ENCODE peak calls at places on chromosomes 1 and 21, in six cellular contexts. One of them, this sample, is unnamed.

GRCh38 chr21:29513535-29513934 is 214.8 kb downstream of the BACH1 start:
- DNase-seq in kidney: no peak
- DNase-seq in AG09319: no peak
- DNase-seq in keratinocyte: no peak
- DNase-seq in osteoblast: no peak
- DNase-seq in left ventricle myocardium inferior: no peak
- DNase-seq in this sample: no peak

GRCh38 chr1:10762875-10763274 is 33.6 kb downstream of the CASZ1 start:
- DNase-seq in osteoblast: no peak
- DNase-seq in keratinocyte: no peak
- DNase-seq in left ventricle myocardium inferior: no peak
- DNase-seq in AG09319: no peak
- DNase-seq in kidney: no peak
- DNase-seq in this sample: no peak

GRCh38 chr1:225156254-225156653 is 226.8 kb downstream of the DNAH14 start:
- DNase-seq in keratinocyte: no peak
- DNase-seq in AG09319: no peak
- DNase-seq in kidney: no peak
- DNase-seq in osteoblast: peak
- DNase-seq in left ventricle myocardium inferior: no peak
- DNase-seq in this sample: no peak

GRCh38 chr1:173202430-173203145 is 4.5 kb downstream of the TNFSF4 start:
- DNase-seq in AG09319: peak
- DNase-seq in left ventricle myocardium inferior: no peak
- DNase-seq in keratinocyte: no peak
- DNase-seq in osteoblast: no peak
- DNase-seq in kidney: no peak
- DNase-seq in this sample: no peak

GRCh38 chr1:147201276-147201675 is 23.9 kb downstream of the FMO5 start:
- DNase-seq in kidney: no peak
- DNase-seq in left ventricle myocardium inferior: no peak
- DNase-seq in keratinocyte: no peak
- DNase-seq in AG09319: no peak
- DNase-seq in osteoblast: no peak
- DNase-seq in this sample: no peak

GRCh38 chr1:86421601-86422280 is 2.2 kb upstream of the CLCA2 start:
- DNase-seq in osteoblast: no peak
- DNase-seq in kidney: no peak
- DNase-seq in AG09319: no peak
- DNase-seq in keratinocyte: no peak
- DNase-seq in left ventricle myocardium inferior: no peak
- DNase-seq in this sample: no peak

GRCh38 chr21:44471996-44472395 is 16.7 kb downstream of the LRRC3 start:
- DNase-seq in left ventricle myocardium inferior: no peak
- DNase-seq in keratinocyte: no peak
- DNase-seq in osteoblast: no peak
- DNase-seq in AG09319: no peak
- DNase-seq in kidney: no peak
- DNase-seq in this sample: no peak

GRCh38 chr1:23084880-23085279 is 65.6 kb downstream of the KDM1A start:
- DNase-seq in AG09319: no peak
- DNase-seq in keratinocyte: no peak
- DNase-seq in kidney: no peak
- DNase-seq in osteoblast: peak
- DNase-seq in left ventricle myocardium inferior: no peak
- DNase-seq in this sample: no peak

GRCh38 chr1:214638474-214638807 is 35.4 kb downstream of the CENPF start:
- DNase-seq in kidney: no peak
- DNase-seq in left ventricle myocardium inferior: no peak
- DNase-seq in keratinocyte: no peak
- DNase-seq in AG09319: no peak
- DNase-seq in osteoblast: no peak
- DNase-seq in this sample: no peak

GRCh38 chr1:62370594-62370993 is 51.4 kb upstream of the KANK4 start:
- DNase-seq in left ventricle myocardium inferior: no peak
- DNase-seq in AG09319: no peak
- DNase-seq in keratinocyte: no peak
- DNase-seq in osteoblast: no peak
- DNase-seq in kidney: no peak
- DNase-seq in this sample: no peak

GRCh38 chr1:144551107-144551542 is 41.6 kb upstream of the PPIAL4F start:
- DNase-seq in keratinocyte: no peak
- DNase-seq in kidney: no peak
- DNase-seq in osteoblast: no peak
- DNase-seq in left ventricle myocardium inferior: no peak
- DNase-seq in AG09319: no peak
- DNase-seq in this sample: no peak

GRCh38 chr1:14061204-14061603 is 361.2 kb downstream of the PRDM2 start:
- DNase-seq in keratinocyte: no peak
- DNase-seq in osteoblast: no peak
- DNase-seq in AG09319: no peak
- DNase-seq in kidney: no peak
- DNase-seq in left ventricle myocardium inferior: no peak
- DNase-seq in this sample: no peak

GRCh38 chr1:2431503-2431902 is 19.1 kb upstream of the PEX10 start:
- DNase-seq in AG09319: no peak
- DNase-seq in keratinocyte: no peak
- DNase-seq in osteoblast: no peak
- DNase-seq in kidney: no peak
- DNase-seq in left ventricle myocardium inferior: no peak
- DNase-seq in this sample: no peak

GRCh38 chr1:41700581-41700980 is 216.1 kb upstream of the EDN2 start:
- DNase-seq in keratinocyte: no peak
- DNase-seq in AG09319: no peak
- DNase-seq in kidney: no peak
- DNase-seq in left ventricle myocardium inferior: no peak
- DNase-seq in osteoblast: peak
- DNase-seq in this sample: no peak

GRCh38 chr1:41710980-41711379 is 207.7 kb downstream of the HIVEP3 start:
- DNase-seq in AG09319: no peak
- DNase-seq in osteoblast: no peak
- DNase-seq in kidney: peak
- DNase-seq in left ventricle myocardium inferior: no peak
- DNase-seq in keratinocyte: no peak
- DNase-seq in this sample: no peak

GRCh38 chr1:188489336-188490112 is 1660.8 kb downstream of the PLA2G4A start:
- DNase-seq in keratinocyte: no peak
- DNase-seq in left ventricle myocardium inferior: no peak
- DNase-seq in kidney: no peak
- DNase-seq in AG09319: no peak
- DNase-seq in osteoblast: no peak
- DNase-seq in this sample: no peak

GRCh38 chr1:244313346-244313745 is 138.4 kb downstream of the ADSS2 start:
- DNase-seq in kidney: no peak
- DNase-seq in osteoblast: no peak
- DNase-seq in AG09319: no peak
- DNase-seq in keratinocyte: no peak
- DNase-seq in left ventricle myocardium inferior: no peak
- DNase-seq in this sample: no peak

GRCh38 chr1:232334811-232335210 is 295.1 kb downstream of the SIPA1L2 start:
- DNase-seq in osteoblast: no peak
- DNase-seq in kidney: no peak
- DNase-seq in keratinocyte: peak
- DNase-seq in AG09319: no peak
- DNase-seq in left ventricle myocardium inferior: no peak
- DNase-seq in this sample: no peak

GRCh38 chr21:28538987-28539622 is 453.6 kb downstream of the LTN1 start:
- DNase-seq in kidney: no peak
- DNase-seq in keratinocyte: no peak
- DNase-seq in AG09319: no peak
- DNase-seq in osteoblast: peak
- DNase-seq in left ventricle myocardium inferior: no peak
- DNase-seq in this sample: no peak

GRCh38 chr1:162016616-162017015 is 7.1 kb downstream of the OLFML2B start:
- DNase-seq in AG09319: no peak
- DNase-seq in keratinocyte: no peak
- DNase-seq in left ventricle myocardium inferior: no peak
- DNase-seq in kidney: no peak
- DNase-seq in osteoblast: peak
- DNase-seq in this sample: no peak